ENCODE peak calls at places on chromosomes 2 and 18, in ten cellular contexts. S, Y, A, Q, T, G, K, W, R and C are unnamed samples.
A peak's percentile ranks its signal among the peaks of the same experiment; 100 is the strongest.

GRCh38 chr18:25737710-25738251 is 352.6 kb downstream of the SS18 start:
- DNase-seq in S (no peak), Y (no peak), A (no peak), Q (no peak), T (no peak), G (peak; percentile 91), K (no peak), W (no peak), R (no peak), C (peak; percentile 44)

GRCh38 chr2:216692636-216693413 is 2.5 kb downstream of the IGFBP5 start:
- DNase-seq in S (peak; percentile 44), Y (no peak), A (peak; percentile 93), Q (peak; percentile 20), T (no peak), G (peak; percentile 35), K (peak; percentile 39), W (peak; percentile 43), R (peak; percentile 68), C (peak; percentile 48)

GRCh38 chr2:176091329-176092258 is 927 bp upstream of the HOXD13 start:
- DNase-seq in S (no peak), Y (no peak), A (no peak), Q (no peak), T (no peak), G (no peak), K (no peak), W (no peak), R (no peak), C (no peak)

GRCh38 chr2:137969418-137969765 is 5.1 kb downstream of the HNMT start:
- DNase-seq in S (no peak), Y (no peak), A (no peak), Q (no peak), T (no peak), G (no peak), K (no peak), W (no peak), R (no peak), C (peak; percentile 35)

GRCh38 chr2:63189026-63189425 is 138.4 kb downstream of the OTX1 start:
- DNase-seq in S (no peak), Y (peak; percentile 27), A (no peak), Q (no peak), T (no peak), G (peak; percentile 22), K (no peak), W (no peak), R (peak; percentile 34), C (peak; percentile 6)

GRCh38 chr2:30417253-30417652 is 29.8 kb upstream of the LCLAT1 start:
- DNase-seq in S (no peak), Y (no peak), A (no peak), Q (no peak), T (no peak), G (no peak), K (no peak), W (no peak), R (no peak), C (no peak)

GRCh38 chr2:142874293-142874814 is 3.1 kb upstream of the KYNU start:
- DNase-seq in S (peak; percentile 56), Y (no peak), A (no peak), Q (no peak), T (no peak), G (peak; percentile 62), K (no peak), W (no peak), R (no peak), C (peak; percentile 70)

GRCh38 chr18:9522952-9523351 is 47.6 kb downstream of the RALBP1 start:
- DNase-seq in S (no peak), Y (no peak), A (no peak), Q (no peak), T (no peak), G (no peak), K (no peak), W (no peak), R (no peak), C (no peak)

GRCh38 chr18:6270791-6271216 is 143.9 kb downstream of the L3MBTL4 start:
- DNase-seq in S (no peak), Y (no peak), A (no peak), Q (no peak), T (no peak), G (no peak), K (no peak), W (no peak), R (peak; percentile 41), C (no peak)

GRCh38 chr18:69612242-69612641 is 211.6 kb downstream of the DOK6 start:
- DNase-seq in S (no peak), Y (no peak), A (no peak), Q (no peak), T (no peak), G (no peak), K (no peak), W (no peak), R (no peak), C (no peak)

GRCh38 chr2:43393918-43394317 is 167.5 kb upstream of the ZFP36L2 start:
- DNase-seq in S (no peak), Y (no peak), A (no peak), Q (no peak), T (no peak), G (no peak), K (no peak), W (no peak), R (no peak), C (no peak)

GRCh38 chr2:145095641-145096435 is 575.9 kb upstream of the ZEB2 start:
- DNase-seq in S (no peak), Y (no peak), A (no peak), Q (no peak), T (no peak), G (peak; percentile 21), K (no peak), W (no peak), R (no peak), C (peak; percentile 16)

GRCh38 chr2:161030260-161031063 is 129.8 kb upstream of the TANK start:
- DNase-seq in S (no peak), Y (no peak), A (no peak), Q (no peak), T (no peak), G (peak; percentile 79), K (no peak), W (no peak), R (no peak), C (peak; percentile 97)

GRCh38 chr2:199310654-199311275 is 147.0 kb downstream of the SATB2 start:
- DNase-seq in S (no peak), Y (no peak), A (no peak), Q (no peak), T (no peak), G (no peak), K (no peak), W (peak; percentile 46), R (no peak), C (no peak)

GRCh38 chr2:174013310-174013751 is 48.2 kb upstream of the SP3 start:
- DNase-seq in S (no peak), Y (no peak), A (no peak), Q (no peak), T (no peak), G (no peak), K (no peak), W (no peak), R (no peak), C (no peak)

GRCh38 chr18:79611040-79611681 is 68.4 kb upstream of the CTDP1 start:
- DNase-seq in S (no peak), Y (no peak), A (peak; percentile 66), Q (no peak), T (no peak), G (peak; percentile 97), K (no peak), W (no peak), R (no peak), C (peak; percentile 54)

GRCh38 chr18:45169610-45170009 is 445.7 kb upstream of the SLC14A2 start:
- DNase-seq in S (no peak), Y (no peak), A (no peak), Q (no peak), T (no peak), G (peak; percentile 80), K (no peak), W (no peak), R (no peak), C (peak; percentile 32)

GRCh38 chr18:49561377-49562193 is at the start of gene LIPG:
- DNase-seq in S (peak; percentile 44), Y (peak; percentile 88), A (no peak), Q (peak; percentile 9), T (peak; percentile 21), G (peak; percentile 40), K (no peak), W (no peak), R (peak; percentile 73), C (peak; percentile 67)

GRCh38 chr2:118055512-118056164 is 32.6 kb upstream of the INSIG2 start:
- DNase-seq in S (no peak), Y (no peak), A (no peak), Q (no peak), T (no peak), G (no peak), K (no peak), W (no peak), R (peak; percentile 32), C (no peak)

GRCh38 chr2:102667072-102667471 is 47.7 kb downstream of the SLC9A2 start:
- DNase-seq in S (no peak), Y (no peak), A (no peak), Q (no peak), T (no peak), G (no peak), K (no peak), W (no peak), R (peak; percentile 29), C (no peak)

GRCh38 chr2:100670232-100670631 is 107.4 kb downstream of the PDCL3 start:
- DNase-seq in S (no peak), Y (no peak), A (no peak), Q (no peak), T (no peak), G (no peak), K (no peak), W (no peak), R (no peak), C (no peak)

GRCh38 chr18:64119916-64120315 is 29.0 kb downstream of the LINC00305 start:
- DNase-seq in S (no peak), Y (no peak), A (no peak), Q (no peak), T (no peak), G (no peak), K (no peak), W (no peak), R (no peak), C (no peak)

GRCh38 chr2:503288-503999 is 173.8 kb downstream of the TMEM18 start:
- DNase-seq in S (no peak), Y (no peak), A (peak; percentile 57), Q (no peak), T (no peak), G (no peak), K (no peak), W (no peak), R (no peak), C (no peak)

GRCh38 chr2:104769096-104769495 is 84.8 kb upstream of the POU3F3 start:
- DNase-seq in S (no peak), Y (no peak), A (no peak), Q (no peak), T (no peak), G (peak; percentile 80), K (no peak), W (no peak), R (no peak), C (peak; percentile 72)

GRCh38 chr18:50748243-50749229 is 71.3 kb downstream of the MRO start:
- DNase-seq in S (no peak), Y (no peak), A (peak; percentile 47), Q (no peak), T (no peak), G (no peak), K (no peak), W (no peak), R (no peak), C (no peak)

GRCh38 chr18:51614967-51615571 is 417.6 kb upstream of the MEX3C start:
- DNase-seq in S (no peak), Y (no peak), A (no peak), Q (no peak), T (no peak), G (no peak), K (no peak), W (no peak), R (no peak), C (peak; percentile 37)

GRCh38 chr2:127173073-127173472 is 47.0 kb downstream of the CYP27C1 start:
- DNase-seq in S (no peak), Y (no peak), A (peak; percentile 69), Q (no peak), T (no peak), G (no peak), K (no peak), W (no peak), R (no peak), C (no peak)

GRCh38 chr18:22604390-22604985 is 186.8 kb upstream of the CTAGE1 start:
- DNase-seq in S (no peak), Y (no peak), A (peak; percentile 80), Q (no peak), T (no peak), G (no peak), K (no peak), W (no peak), R (no peak), C (no peak)